ENCODE peak calls at places on chromosomes 5 and 9, in five cellular contexts. V is neural progenitor cell; M is HuH-7.5; K is GM04504; G is stimulated activated CD8-positive, alpha-beta memory T cell treated with anti-CD3 and anti-CD28 coated beads, Interleukin-4, amount 100 ng/mL, for 1 hour. P is an unnamed sample.

GRCh38 chr5:123868267-123868666 is 356.3 kb downstream of the CSNK1G3 start:
- DNase-seq in V (no peak), M (no peak), K (no peak), G (no peak), P (no peak)

GRCh38 chr9:4828776-4829175 is 36.0 kb downstream of the RCL1 start:
- DNase-seq in V (no peak), M (no peak), K (no peak), G (no peak), P (peak; percentile 50)

GRCh38 chr5:124180523-124181461 is 565.6 kb downstream of the ZNF608 start:
- DNase-seq in V (peak; percentile 34), M (no peak), K (peak; percentile 28), G (no peak), P (no peak)

GRCh38 chr9:17394868-17395488 is 183.9 kb upstream of the SH3GL2 start:
- DNase-seq in V (no peak), M (no peak), K (no peak), G (no peak), P (no peak)

GRCh38 chr9:90044710-90045151 is 439.9 kb downstream of the GADD45G start:
- DNase-seq in V (no peak), M (no peak), K (peak; percentile 7), G (no peak), P (no peak)

GRCh38 chr5:143659614-143660238 is 152.2 kb upstream of the HMHB1 start:
- DNase-seq in V (no peak), M (no peak), K (no peak), G (no peak), P (no peak)

GRCh38 chr5:171369898-171370297 is 17.8 kb upstream of the NPM1 start:
- DNase-seq in V (no peak), M (no peak), K (no peak), G (no peak), P (no peak)

GRCh38 chr9:129140397-129141065 is 29.3 kb downstream of the PTPA start:
- DNase-seq in V (peak; percentile 58), M (no peak), K (no peak), G (no peak), P (peak; percentile 58)

GRCh38 chr5:156271569-156271968 is 55.4 kb upstream of the SGCD start:
- DNase-seq in V (no peak), M (no peak), K (no peak), G (no peak), P (no peak)

GRCh38 chr9:128911529-128912035 is 9.2 kb upstream of the PHYHD1 start:
- DNase-seq in V (no peak), M (no peak), K (no peak), G (no peak), P (no peak)

GRCh38 chr9:75892168-75892901 is 1.9 kb downstream of the PCSK5 start:
- DNase-seq in V (peak; percentile 61), M (peak; percentile 37), K (no peak), G (no peak), P (peak; percentile 34)

GRCh38 chr5:749101-749670 is 35.3 kb downstream of the ZDHHC11B start:
- DNase-seq in V (no peak), M (no peak), K (no peak), G (no peak), P (no peak)

GRCh38 chr5:105409695-105410094 is 1847.1 kb upstream of the NUDT12 start:
- DNase-seq in V (no peak), M (no peak), K (no peak), G (no peak), P (no peak)

GRCh38 chr5:96807099-96807654 is 568 bp downstream of the ERAP1 start:
- DNase-seq in V (peak; percentile 69), M (peak; percentile 56), K (peak; percentile 40), G (peak; percentile 35), P (peak; percentile 57)

P was measured in fibroblast of the aortic adventitia.